ENCODE peak calls at places on chromosomes 12 and 14, in five cellular contexts. F is H9; X is hepatocyte; M is CD8-positive, alpha-beta T cell; N is GM23338. D is an unnamed sample.

GRCh38 chr14:51978566-51979398 is 10.6 kb upstream of the RTRAF start:
- DNase-seq in F (peak; percentile 79), X (peak; percentile 92), M (peak; percentile 89), N (peak; percentile 88), D (peak; percentile 66)

GRCh38 chr14:60506010-60506409 is 2.9 kb upstream of the SIX6 start:
- DNase-seq in F (no peak), X (no peak), M (no peak), N (peak; percentile 30), D (no peak)

GRCh38 chr14:67268456-67269115 is 27.4 kb downstream of the PALS1 start:
- DNase-seq in F (peak; percentile 93), X (peak; percentile 6), M (no peak), N (peak; percentile 94), D (no peak)

GRCh38 chr12:113006641-113007040 is 28.3 kb downstream of the OAS2 start:
- DNase-seq in F (no peak), X (no peak), M (no peak), N (no peak), D (no peak)

GRCh38 chr14:101878222-101879211 is 85.9 kb upstream of the DYNC1H1 start:
- DNase-seq in F (no peak), X (no peak), M (no peak), N (no peak), D (no peak)

GRCh38 chr14:59333668-59334067 is 131.5 kb downstream of the GPR135 start:
- DNase-seq in F (no peak), X (peak; percentile 71), M (no peak), N (no peak), D (no peak)

GRCh38 chr12:106897082-106897481 is 58.6 kb upstream of the TMEM263 start:
- DNase-seq in F (no peak), X (no peak), M (no peak), N (no peak), D (no peak)

GRCh38 chr14:24837280-24838046 is 203.5 kb upstream of the GZMB start:
- DNase-seq in F (no peak), X (no peak), M (no peak), N (no peak), D (no peak)

GRCh38 chr12:3016191-3016590 is 57.0 kb downstream of the TEAD4 start:
- DNase-seq in F (no peak), X (no peak), M (no peak), N (no peak), D (no peak)

GRCh38 chr14:45156067-45156466 is 20.3 kb downstream of the FANCM start:
- DNase-seq in F (no peak), X (no peak), M (no peak), N (no peak), D (no peak)

GRCh38 chr12:91630906-91631305 is 448.3 kb upstream of the DCN start:
- DNase-seq in F (no peak), X (no peak), M (no peak), N (no peak), D (no peak)

GRCh38 chr14:59510001-59510400 is 25.7 kb downstream of the JKAMP start:
- DNase-seq in F (no peak), X (no peak), M (no peak), N (no peak), D (no peak)

GRCh38 chr12:64091186-64091585 is 130.9 kb downstream of the KICS2 start:
- DNase-seq in F (no peak), X (no peak), M (no peak), N (no peak), D (no peak)

GRCh38 chr12:2553388-2554126 is 241.2 kb upstream of the FKBP4 start:
- DNase-seq in F (no peak), X (no peak), M (no peak), N (no peak), D (no peak)

GRCh38 chr12:107145397-107145796 is 52.0 kb upstream of the CRY1 start:
- DNase-seq in F (no peak), X (no peak), M (no peak), N (no peak), D (no peak)

GRCh38 chr14:69818760-69819191 is 21.7 kb upstream of the SLC10A1 start:
- DNase-seq in F (peak; percentile 68), X (peak; percentile 81), M (peak; percentile 65), N (peak; percentile 84), D (peak; percentile 20)

GRCh38 chr14:51950007-51950406 is 39.3 kb upstream of the RTRAF start:
- DNase-seq in F (no peak), X (no peak), M (no peak), N (no peak), D (no peak)

GRCh38 chr12:74538491-74539258 is 1.0 kb downstream of the ATXN7L3B start:
- DNase-seq in F (no peak), X (peak; percentile 18), M (peak; percentile 58), N (no peak), D (peak; percentile 36)

GRCh38 chr12:110680032-110680431 is 8.9 kb downstream of the HVCN1 start:
- DNase-seq in F (no peak), X (no peak), M (no peak), N (no peak), D (no peak)

GRCh38 chr14:79395061-79395460 is 816.2 kb downstream of the DIO2 start:
- DNase-seq in F (no peak), X (no peak), M (no peak), N (no peak), D (no peak)

DNA sequence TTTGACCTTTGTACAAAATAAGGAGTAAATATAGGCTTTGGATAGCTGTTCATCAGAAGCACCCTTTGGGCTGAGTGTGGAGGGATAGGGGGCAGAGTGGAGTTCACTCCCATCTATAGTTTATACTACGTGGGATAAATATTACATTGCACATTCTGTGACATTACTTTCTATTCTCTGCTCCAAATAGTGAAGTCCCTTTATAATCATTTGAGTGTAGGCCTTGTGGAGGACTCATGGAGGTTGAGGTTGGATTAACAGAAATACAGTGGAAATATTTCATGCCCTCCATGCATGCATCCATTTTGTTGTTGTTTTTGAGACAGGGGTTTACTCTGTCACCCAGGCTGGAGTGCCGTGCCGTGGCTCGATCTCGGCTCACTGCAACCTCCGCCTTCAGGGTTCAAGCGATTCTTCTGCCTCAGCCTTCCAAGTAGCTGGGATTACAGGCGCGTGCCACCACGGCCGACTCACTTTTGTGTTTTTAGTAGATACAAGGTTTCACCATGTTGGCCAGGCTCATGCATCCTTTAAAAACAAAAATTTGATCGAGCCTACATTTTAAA is 1.4 kb downstream of the CHPT1 start:
- DNase-seq in F (no peak), X (no peak), M (no peak), N (no peak), D (no peak)
- TF ChIP-seq CTCF in F (peak; percentile 24), X (peak; percentile 20), M (no peak), N (peak; percentile 21), D (no peak)

GRCh38 chr14:90674716-90675115 is 141.5 kb downstream of the TTC7B start:
- DNase-seq in F (no peak), X (no peak), M (no peak), N (no peak), D (no peak)
- H3K27ac ChIP-seq in F (no peak overlapping the region), X (no peak overlapping the region), M (no peak overlapping the region), N (no peak overlapping the region), D (no peak overlapping the region)

GRCh38 chr14:54566152-54566409 is 847 bp upstream of the SAMD4A start:
- DNase-seq in F (no peak), X (no peak), M (peak; percentile 60), N (no peak), D (no peak)

GRCh38 chr14:54566410-54567223 is at the start of gene SAMD4A:
- DNase-seq in F (peak; percentile 74), X (peak; percentile 86), M (peak; percentile 63), N (peak; percentile 70), D (peak; percentile 59)

GRCh38 chr14:54567224-54567633 is 301 bp downstream of the SAMD4A start:
- DNase-seq in F (peak; percentile 62), X (peak; percentile 62), M (no peak), N (peak; percentile 76), D (no peak)

GRCh38 chr14:54568821-54569591 is 2.1 kb downstream of the SAMD4A start:
- DNase-seq in F (no peak), X (peak; percentile 32), M (no peak), N (no peak), D (no peak)

DNA sequence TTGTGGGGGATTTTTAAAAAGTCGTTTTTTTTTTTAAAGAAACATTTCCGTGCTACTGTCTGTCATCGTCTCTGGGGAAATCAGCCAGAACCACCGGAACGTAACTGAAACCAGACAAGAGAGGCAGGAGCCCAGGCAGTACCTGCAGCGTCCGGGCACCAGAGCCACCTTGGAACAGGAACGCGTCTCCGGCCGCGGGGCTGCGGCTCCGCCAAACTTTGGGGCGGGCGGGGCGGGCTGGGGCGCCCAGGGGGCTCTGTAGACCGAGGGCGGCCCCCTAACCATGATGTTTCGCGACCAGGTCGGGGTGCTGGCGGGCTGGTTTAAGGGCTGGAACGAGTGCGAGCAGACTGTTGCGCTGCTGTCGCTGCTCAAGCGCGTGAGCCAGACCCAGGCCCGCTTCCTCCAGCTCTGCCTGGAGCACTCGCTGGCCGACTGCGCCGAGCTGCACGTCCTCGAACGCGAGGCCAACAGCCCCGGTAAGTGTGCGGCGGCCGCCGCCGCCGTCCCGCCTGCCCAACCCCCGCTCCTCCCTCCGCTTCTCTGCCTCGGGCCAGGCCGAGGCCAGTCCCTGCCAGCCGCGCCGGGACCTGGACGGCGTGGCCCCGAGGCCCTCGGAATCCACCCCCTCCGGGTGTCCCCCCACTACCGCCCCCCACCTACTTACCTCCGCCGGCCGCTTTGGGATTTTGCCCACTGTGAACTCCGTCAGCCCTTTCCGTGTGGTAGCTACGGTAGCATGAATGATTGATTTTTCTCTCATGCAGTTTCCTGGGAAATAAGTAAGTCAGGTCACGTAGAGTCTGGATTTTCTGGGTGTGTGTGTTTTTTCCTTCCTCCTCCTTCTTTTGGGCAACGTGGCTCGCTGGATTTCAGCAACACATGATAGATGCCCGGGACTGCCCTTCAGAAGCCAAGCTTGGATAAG is 970 bp downstream of the SAMD4A start:
- DNase-seq in F (peak; percentile 71), X (peak; percentile 75), M (peak; percentile 59), N (peak; percentile 81), D (peak; percentile 22)
- TF ChIP-seq CTCF in F (no peak), X (peak; percentile 17), M (no peak), N (no peak), D (no peak)

GRCh38 chr12:120962487-120963054 is 15.8 kb upstream of the HNF1A start:
- DNase-seq in F (no peak), X (no peak), M (no peak), N (no peak), D (no peak)

GRCh38 chr12:120961604-120962486 is 16.5 kb upstream of the HNF1A start:
- DNase-seq in F (peak; percentile 65), X (peak; percentile 93), M (no peak), N (peak; percentile 61), D (no peak)

GRCh38 chr12:120960657-120961056 is 17.7 kb upstream of the HNF1A start:
- DNase-seq in F (no peak), X (no peak), M (no peak), N (no peak), D (no peak)

GRCh38 chr12:120956579-120957360 is 21.6 kb upstream of the HNF1A start:
- DNase-seq in F (no peak), X (peak; percentile 61), M (no peak), N (no peak), D (no peak)

DNA sequence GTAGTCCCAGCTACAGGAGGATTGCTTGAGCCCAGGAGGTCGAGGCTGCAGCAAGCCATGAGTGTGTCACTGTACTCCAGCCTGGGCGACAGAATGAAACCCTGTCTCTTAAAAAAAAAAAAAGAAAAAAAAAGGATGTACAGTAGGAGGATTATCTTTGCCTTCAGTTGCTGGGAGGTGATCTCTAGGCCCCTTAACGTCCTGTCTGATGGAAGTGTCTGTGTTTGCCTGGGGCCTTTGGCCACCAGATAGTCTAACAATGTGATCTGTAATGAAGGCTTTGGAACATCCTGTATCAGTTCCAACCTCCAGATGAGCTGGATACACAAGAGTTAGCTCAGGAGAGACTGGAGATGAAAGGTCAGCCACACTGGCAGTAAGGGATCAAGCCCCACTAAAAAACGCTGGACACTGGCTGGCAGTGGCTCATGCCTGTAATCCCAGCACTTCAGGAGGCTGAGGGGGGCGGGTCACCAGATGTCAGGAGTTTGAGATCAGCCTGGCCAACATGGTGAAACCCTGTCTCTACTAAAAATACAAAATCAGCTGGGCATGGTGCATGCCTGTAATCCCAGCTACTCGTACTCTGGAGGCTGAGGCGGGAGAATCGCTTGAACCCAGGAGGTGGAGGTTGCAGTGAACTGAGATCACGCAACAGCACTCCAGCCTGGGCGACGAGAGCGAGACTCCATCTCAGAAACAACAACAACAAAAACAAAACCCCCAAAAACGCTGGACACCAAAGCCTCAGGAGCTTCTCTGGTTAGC is 19.0 kb upstream of the HNF1A start:
- DNase-seq in F (no peak), X (no peak), M (no peak), N (no peak), D (no peak)
- H3K27ac ChIP-seq in F (no peak overlapping the region), X (peak overlapping the region; percentile 91), M (peak overlapping the region; percentile 28), N (no peak overlapping the region), D (no peak overlapping the region)

D was measured in CD4-positive, alpha-beta T cell.